ENCODE peak calls at places on chromosome 19, in seven cellular contexts. F, B, P, O, V, N and R are unnamed samples. For H3K4me1, the result is how much of the 10 kb centered on the place peaks cover.

GRCh38 chr19:19053508-19054314 is 10.1 kb upstream of the SLC25A42 start:
- DNase-seq in F (no peak), O (peak), N (peak), V (peak), B (peak), P (no peak), R (no peak)

GRCh38 chr19:5403968-5404640 is 51.1 kb upstream of the ZNRF4 start:
- DNase-seq in B (peak), V (peak), O (no peak), P (no peak), N (peak), F (no peak), R (peak)

GRCh38 chr19:49502866-49503581 is 6.8 kb downstream of the RPS11 start:
- DNase-seq in O (no peak), B (peak), N (peak), V (no peak), P (no peak), F (no peak), R (no peak)

GRCh38 chr19:55080915-55081772 is 5.5 kb downstream of the EPS8L1 start:
- DNase-seq in B (peak), P (no peak), F (no peak), N (peak), V (peak), O (no peak), R (peak)

GRCh38 chr19:34351382-34351802 is 13.6 kb upstream of the GPI start:
- DNase-seq in B (no peak), O (no peak), P (no peak), F (no peak), N (no peak), V (no peak), R (no peak)

GRCh38 chr19:1312732-1313694 is 27.3 kb downstream of the EFNA2 start:
- DNase-seq in N (no peak), V (no peak), O (no peak), F (no peak), B (peak), P (no peak), R (no peak)

GRCh38 chr19:15532779-15533521 is 24.6 kb downstream of the CYP4F22 start:
- DNase-seq in N (no peak), P (no peak), F (no peak), O (no peak), B (no peak), V (no peak), R (no peak)

GRCh38 chr19:49552749-49553148 is 24.9 kb downstream of the RCN3 start:
- DNase-seq in B (no peak), N (no peak), V (no peak), P (no peak), F (no peak), O (no peak), R (no peak)

GRCh38 chr19:12676384-12676792 is 5.3 kb downstream of the DHPS start:
- DNase-seq in N (peak), F (peak), O (peak), V (peak), P (peak), B (peak), R (peak)

GRCh38 chr19:42392165-42392564 is 2.1 kb upstream of the CNFN start:
- DNase-seq in O (no peak), B (no peak), N (no peak), V (no peak), F (no peak), P (no peak), R (no peak)

GRCh38 chr19:21084343-21084742 is 2.3 kb downstream of the ZNF714 start:
- DNase-seq in F (no peak), V (no peak), O (no peak), N (no peak), B (no peak), P (no peak), R (no peak)

GRCh38 chr19:49713236-49713845 is 22.4 kb downstream of the CPT1C start:
- DNase-seq in F (no peak), V (peak), B (no peak), O (no peak), N (no peak), P (no peak), R (no peak)

GRCh38 chr19:16661480-16662034 is 618 bp downstream of the TMEM38A start:
- DNase-seq in P (peak), O (peak), B (peak), F (no peak), N (peak), V (no peak), R (peak)

GRCh38 chr19:16324384-16325160 is at the start of gene KLF2:
- DNase-seq in F (peak), O (peak), N (peak), V (peak), B (peak), P (peak), R (peak)

GRCh38 chr19:21147540-21147939 is 5.7 kb downstream of the ZNF431 start:
- DNase-seq in P (no peak), N (no peak), F (no peak), O (no peak), B (no peak), V (no peak), R (no peak)

GRCh38 chr19:12884926-12885748 is 1.9 kb downstream of the KLF1 start:
- DNase-seq in N (peak), O (peak), V (peak), P (no peak), B (peak), F (no peak), R (peak)

GRCh38 chr19:5680083-5680436 is 256 bp downstream of the MICOS13 start:
- DNase-seq in F (no peak), P (no peak), N (peak), O (peak), B (peak), V (no peak), R (peak)

GRCh38 chr19:46840157-46840942 is 10.3 kb downstream of the AP2S1 start:
- DNase-seq in B (peak), F (no peak), V (no peak), O (peak), P (no peak), N (peak), R (no peak)

GRCh38 chr19:5743640-5744039 is 23.2 kb downstream of the CATSPERD start:
- DNase-seq in V (no peak), B (no peak), N (no peak), P (no peak), O (no peak), F (no peak), R (no peak)

GRCh38 chr19:29476528-29476927 is 49.3 kb upstream of the VSTM2B start:
- DNase-seq in F (peak), P (no peak), B (no peak), N (no peak), V (no peak), O (no peak), R (no peak)

GRCh38 chr19:29479941-29480340 is 45.9 kb upstream of the VSTM2B start:
- DNase-seq in B (no peak), P (no peak), F (peak), V (no peak), N (no peak), O (peak), R (no peak)

GRCh38 chr19:29477831-29478577 is 47.8 kb upstream of the VSTM2B start:
- DNase-seq in B (no peak), P (peak), O (no peak), F (peak), N (no peak), V (no peak), R (no peak)

GRCh38 chr19:29478578-29479565 is 46.9 kb upstream of the VSTM2B start:
- DNase-seq in P (peak), F (peak), O (no peak), B (no peak), V (no peak), N (peak), R (no peak)

DNA sequence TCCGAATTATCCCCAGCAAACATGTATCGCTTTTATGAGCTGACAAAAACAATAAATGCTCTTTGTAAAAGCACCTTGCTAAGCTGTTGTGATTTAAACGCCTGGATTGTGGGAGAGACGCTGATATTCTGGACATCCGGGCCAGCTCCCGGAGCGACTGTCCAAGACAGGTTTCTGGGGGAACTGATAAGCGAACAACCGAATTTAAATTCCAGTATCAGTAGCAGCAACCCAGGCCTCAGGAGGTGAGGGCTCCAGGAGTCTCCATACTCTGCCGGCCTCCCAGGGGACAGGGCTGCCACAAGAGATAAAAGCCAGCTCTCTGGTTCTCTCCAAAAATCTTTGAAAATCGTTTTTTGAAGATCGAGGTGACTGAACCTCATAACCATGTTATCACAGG is 50.3 kb upstream of the VSTM2B start:
- DNase-seq in V (no peak), O (no peak), F (peak), P (no peak), B (no peak), N (no peak), R (no peak)
- TF ChIP-seq POLR2AphosphoS5 in V (no peak), O (no peak), F (no peak), P (no peak), B (no peak), N (no peak), R (no peak)

GRCh38 chr19:6803036-6803404 is 30.5 kb downstream of the VAV1 start:
- DNase-seq in O (no peak), F (no peak), B (no peak), P (no peak), N (peak), V (no peak), R (no peak)
- H3K4me3 ChIP-seq in O (no peak), F (no peak), B (no peak), P (no peak), N (no peak), V (no peak), R (no peak)

DNA sequence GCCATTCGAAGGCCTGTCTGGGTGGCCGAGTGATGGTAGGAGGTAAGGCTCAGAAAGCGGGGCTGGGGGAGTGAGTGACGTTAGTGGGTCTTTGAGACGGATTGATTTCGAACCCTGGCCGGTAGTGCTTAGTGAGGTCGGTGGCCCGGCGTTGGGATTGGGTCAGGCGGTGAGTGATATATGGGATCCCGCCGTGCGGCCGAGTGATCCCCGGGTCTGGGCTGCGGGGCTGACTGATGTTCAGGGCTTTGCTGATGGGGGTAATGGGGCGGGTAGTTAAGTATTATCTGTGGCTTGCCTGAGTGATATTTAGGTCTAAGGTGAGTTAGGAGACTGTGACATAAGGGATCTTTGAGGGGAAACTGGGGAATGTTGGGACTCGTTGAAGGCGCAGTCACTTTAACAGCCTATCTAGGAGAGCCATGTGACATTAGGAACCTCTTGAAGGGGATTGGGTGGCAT is 446 bp downstream of the PSMC4 start:
- DNase-seq in O (peak), B (no peak), F (no peak), N (peak), P (no peak), V (no peak), R (no peak)
- H3K4me1 ChIP-seq in O (under half), B (under half), F (under half), N (under half), P (under half), V (under half), R (under half)

GRCh38 chr19:23558541-23558940 is 128.5 kb downstream of the ZNF675 start:
- DNase-seq in B (no peak), V (no peak), O (no peak), P (no peak), F (no peak), N (no peak), R (no peak)

GRCh38 chr19:23563326-23563725 is 123.7 kb downstream of the ZNF675 start:
- DNase-seq in F (no peak), N (no peak), P (no peak), V (no peak), O (no peak), B (no peak), R (no peak)

GRCh38 chr19:23561341-23561740 is 125.7 kb downstream of the ZNF675 start:
- DNase-seq in O (no peak), P (no peak), N (no peak), F (no peak), V (no peak), B (no peak), R (no peak)

GRCh38 chr19:23557381-23557780 is 129.6 kb downstream of the ZNF675 start:
- DNase-seq in F (no peak), B (no peak), O (no peak), N (no peak), V (no peak), P (no peak), R (no peak)

GRCh38 chr19:23560051-23560450 is 127.0 kb downstream of the ZNF675 start:
- DNase-seq in V (no peak), O (no peak), P (no peak), N (no peak), F (no peak), B (no peak), R (no peak)
- TF ChIP-seq POLR2AphosphoS5 in V (no peak), O (no peak), P (no peak), N (no peak), F (no peak), B (no peak), R (no peak)

GRCh38 chr19:2487090-2487489 is 11.2 kb downstream of the GADD45B start:
- DNase-seq in F (no peak), P (no peak), O (no peak), B (no peak), N (no peak), V (no peak), R (no peak)

GRCh38 chr19:2490659-2491058 is 14.7 kb downstream of the GADD45B start:
- DNase-seq in V (no peak), B (no peak), N (no peak), F (no peak), P (no peak), O (no peak), R (no peak)

GRCh38 chr19:2488405-2488941 is 12.5 kb downstream of the GADD45B start:
- DNase-seq in N (no peak), O (no peak), P (no peak), V (no peak), F (no peak), B (peak), R (no peak)

GRCh38 chr19:2487780-2488330 is 11.9 kb downstream of the GADD45B start:
- DNase-seq in V (no peak), P (no peak), N (no peak), F (no peak), B (no peak), O (no peak), R (no peak)

GRCh38 chr19:2488942-2489731 is 13.2 kb downstream of the GADD45B start:
- DNase-seq in F (no peak), V (no peak), P (no peak), O (no peak), N (peak), B (peak), R (no peak)
- H3K4me3 ChIP-seq in F (peak), V (peak), P (peak), O (peak), N (peak), B (no peak), R (peak)